ENCODE peak calls at places on chromosomes 11 and 22, in four cellular contexts. O is neural crest cell, C is PC-3, F is pancreas. G is an unnamed sample.

GRCh38 chr11:116644201-116644947 is 128.4 kb downstream of the BUD13 start:
- DNase-seq in F (no peak), C (no peak), O (no peak), G (no peak)

GRCh38 chr11:114068327-114068726 is 8.8 kb downstream of the ZBTB16 start:
- DNase-seq in F (no peak), O (no peak), C (no peak), G (no peak)

GRCh38 chr22:31870890-31871289 is 73.4 kb upstream of the YWHAH start:
- DNase-seq in C (peak; percentile 91), O (no peak), F (no peak), G (no peak)

GRCh38 chr11:128493570-128493965 is 93.8 kb downstream of the ETS1 start:
- DNase-seq in O (no peak), F (no peak), C (peak; percentile 45), G (no peak)

GRCh38 chr11:110081462-110082233 is 11.5 kb upstream of the ZC3H12C start:
- DNase-seq in O (no peak), C (no peak), F (no peak), G (no peak)

GRCh38 chr11:128451651-128452470 is 135.5 kb downstream of the ETS1 start:
- DNase-seq in O (peak; percentile 61), C (no peak), F (peak; percentile 71), G (peak; percentile 60)

GRCh38 chr11:102467080-102467708 is 14.6 kb upstream of the TMEM123 start:
- DNase-seq in F (no peak), C (peak; percentile 96), O (no peak), G (no peak)

GRCh38 chr11:99370557-99371200 is 349.9 kb downstream of the CNTN5 start:
- DNase-seq in O (no peak), C (peak; percentile 75), F (no peak), G (peak; percentile 28)

GRCh38 chr11:17739945-17740338 is 5.4 kb downstream of the KCNC1 start:
- DNase-seq in F (peak; percentile 27), O (no peak), C (no peak), G (no peak)

GRCh38 chr11:11843642-11844041 is 1.9 kb downstream of the USP47 start:
- DNase-seq in F (no peak), O (no peak), C (no peak), G (no peak)
- TF ChIP-seq CTCF in F (no peak), O (no peak), C (no peak), G (no peak)

GRCh38 chr11:58965246-58965985 is 26.1 kb downstream of the GLYATL1 start:
- DNase-seq in C (no peak), F (no peak), O (no peak), G (no peak)

GRCh38 chr11:58958500-58958899 is 19.2 kb downstream of the GLYATL1 start:
- DNase-seq in F (peak; percentile 72), O (no peak), C (peak; percentile 44), G (no peak)

GRCh38 chr11:58957922-58958321 is 18.6 kb downstream of the GLYATL1 start:
- DNase-seq in F (no peak), O (no peak), C (no peak), G (no peak)

GRCh38 chr11:58968251-58968711 is 29.0 kb downstream of the GLYATL1 start:
- DNase-seq in C (no peak), O (no peak), F (peak; percentile 71), G (no peak)

GRCh38 chr11:58963551-58964075 is 24.3 kb downstream of the GLYATL1 start:
- DNase-seq in F (no peak), O (no peak), C (no peak), G (no peak)
- TF ChIP-seq CTCF in F (no peak), O (no peak), C (no peak), G (no peak)

DNA sequence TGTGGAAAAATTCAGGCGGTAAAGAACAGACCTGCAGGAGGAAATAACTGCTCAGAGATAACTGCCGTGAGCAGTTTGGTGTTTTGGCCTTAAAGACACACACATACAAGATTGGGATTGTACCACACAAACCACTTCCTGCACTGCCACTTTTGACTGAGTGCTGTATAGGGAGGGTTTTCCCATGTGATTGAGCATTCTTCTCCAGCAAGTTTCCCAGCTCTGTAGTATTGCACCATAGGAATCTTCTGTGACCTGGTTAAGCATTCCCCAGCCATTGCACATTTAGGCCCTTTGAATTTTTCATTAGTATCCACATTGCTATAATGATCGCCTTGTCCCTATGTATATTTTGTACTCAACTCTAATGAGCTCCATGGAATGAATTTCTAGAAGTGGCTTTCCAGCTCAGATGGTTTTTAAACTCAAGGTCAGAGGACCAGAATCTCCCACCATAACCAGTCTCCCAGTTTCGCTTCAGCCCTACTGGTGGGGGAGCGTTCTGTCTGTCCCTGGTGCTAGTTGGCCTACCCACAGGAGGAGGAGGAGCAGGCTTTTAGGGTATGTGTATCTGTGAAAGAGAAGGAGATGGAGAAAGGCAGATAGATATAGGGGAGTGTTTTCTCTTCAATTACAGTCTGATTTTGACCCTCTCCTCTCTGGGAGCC is 9.3 kb downstream of the CD82 start:
- DNase-seq in O (no peak), F (no peak), C (peak; percentile 57), G (no peak)
- TF ChIP-seq CTCF in O (no peak), F (no peak), C (no peak), G (no peak)

GRCh38 chr11:16193897-16194381 is 162.4 kb downstream of the SOX6 start:
- DNase-seq in C (no peak), O (no peak), F (no peak), G (no peak)

GRCh38 chr11:16191852-16192240 is 164.5 kb downstream of the SOX6 start:
- DNase-seq in F (no peak), O (no peak), C (no peak), G (no peak)

GRCh38 chr11:16195659-16196058 is 160.7 kb downstream of the SOX6 start:
- DNase-seq in F (no peak), O (no peak), C (peak; percentile 1), G (no peak)

GRCh38 chr11:16194566-16194965 is 161.8 kb downstream of the SOX6 start:
- DNase-seq in O (no peak), F (no peak), C (no peak), G (no peak)

GRCh38 chr11:16191212-16191851 is 165.0 kb downstream of the SOX6 start:
- DNase-seq in F (no peak), C (no peak), O (no peak), G (no peak)
- TF ChIP-seq CTCF in F (no peak), C (no peak), O (peak; percentile 14), G (peak; percentile 21)

GRCh38 chr22:17566776-17567175 is 3.5 kb downstream of the SLC25A18 start:
- DNase-seq in F (no peak), O (no peak), C (no peak), G (no peak)

GRCh38 chr22:17565986-17566687 is 2.8 kb downstream of the SLC25A18 start:
- DNase-seq in C (no peak), O (no peak), F (no peak), G (no peak)

GRCh38 chr22:17559188-17559587 is 4.1 kb upstream of the SLC25A18 start:
- DNase-seq in F (peak; percentile 17), C (no peak), O (no peak), G (no peak)

GRCh38 chr22:17563936-17564391 is 666 bp downstream of the SLC25A18 start:
- DNase-seq in C (no peak), F (no peak), O (no peak), G (peak; percentile 39)

GRCh38 chr22:17562906-17563870 is at the start of gene SLC25A18:
- DNase-seq in C (no peak), F (no peak), O (no peak), G (peak; percentile 78)
- TF ChIP-seq CTCF in C (no peak), F (no peak), O (peak; percentile 43), G (peak; percentile 10)

DNA sequence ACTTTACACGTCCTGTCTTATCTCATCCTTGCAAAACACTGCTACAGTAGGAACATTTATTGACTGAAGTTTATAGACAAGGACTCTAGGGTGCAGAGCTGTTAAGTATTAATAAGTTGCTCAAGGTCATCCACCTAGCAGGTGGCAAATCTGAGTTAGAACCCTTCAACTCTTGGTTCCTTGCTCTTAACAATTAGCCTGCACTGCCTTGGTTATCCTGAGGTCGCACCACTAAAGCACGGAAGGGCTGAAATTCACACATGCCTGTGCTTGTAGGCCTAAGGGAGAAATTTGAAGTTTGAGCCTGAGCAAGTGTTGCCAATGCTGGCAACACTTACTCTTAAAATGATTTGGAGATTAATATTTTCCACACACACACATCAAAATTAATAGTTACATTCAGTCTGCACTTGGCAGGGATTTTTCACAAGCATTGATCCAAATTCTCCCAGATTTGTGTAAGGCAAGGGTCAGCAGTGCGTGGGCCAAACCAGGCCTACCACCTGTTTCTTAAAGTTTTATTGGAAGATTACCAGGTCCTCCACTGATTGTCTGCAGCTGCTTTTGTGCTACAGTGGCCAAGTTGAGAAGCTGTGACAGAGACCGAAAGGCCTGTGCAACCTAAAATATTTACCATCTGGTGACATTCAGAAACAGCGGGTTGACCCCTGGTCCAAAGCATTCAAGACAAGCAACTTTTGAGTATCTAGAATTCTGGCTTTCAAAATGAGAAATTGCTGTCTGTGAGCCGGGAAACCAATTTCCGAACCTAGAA is 16.3 kb downstream of the APOL5 start:
- DNase-seq in F (no peak), O (no peak), C (no peak), G (no peak)
- TF ChIP-seq CTCF in F (no peak), O (no peak), C (no peak), G (no peak)

GRCh38 chr11:1733716-1734351 is 16.6 kb downstream of the IFITM10 start:
- DNase-seq in F (no peak), O (no peak), C (no peak), G (no peak)

GRCh38 chr11:1737080-1737757 is 13.2 kb downstream of the IFITM10 start:
- DNase-seq in C (no peak), O (no peak), F (no peak), G (no peak)

GRCh38 chr11:1736447-1736992 is 13.9 kb downstream of the IFITM10 start:
- DNase-seq in O (no peak), C (no peak), F (no peak), G (no peak)

GRCh38 chr11:1734571-1735081 is 15.8 kb downstream of the IFITM10 start:
- DNase-seq in O (no peak), C (no peak), F (no peak), G (no peak)

DNA sequence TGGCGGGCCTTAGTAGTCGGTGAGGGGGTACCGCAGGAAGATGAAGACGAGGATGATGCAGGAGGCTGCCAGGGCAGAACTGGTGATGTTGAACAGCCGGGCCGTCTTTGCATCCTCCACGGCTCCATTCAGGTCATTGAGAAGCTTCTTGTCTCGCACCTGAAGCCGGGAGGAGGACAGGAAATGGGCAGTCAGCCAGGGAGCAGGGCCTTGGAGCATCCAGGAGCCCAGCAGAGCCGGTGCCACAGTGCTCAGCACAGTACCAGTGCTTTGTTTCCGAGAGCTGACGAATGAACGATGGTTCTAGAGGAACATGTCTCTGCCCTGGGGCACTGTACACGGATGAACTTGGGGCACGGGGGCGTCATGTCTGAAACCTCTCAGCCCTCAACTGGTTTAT is 15.1 kb downstream of the IFITM10 start:
- DNase-seq in O (no peak), C (no peak), F (no peak), G (no peak)
- TF ChIP-seq CTCF in O (no peak), C (no peak), F (no peak), G (no peak)

G was measured in psoas muscle.